ENCODE peak calls at places on chromosomes 13 and 19, in four cellular contexts. One of them, this sample, is unnamed. For H3K4me1, the result is how much of the 10 kb centered on the place peaks cover.

GRCh38 chr13:113996912-113997745 is 23.3 kb upstream of the C13orf46 start:
- DNase-seq in ovary: no peak
- DNase-seq in spleen: peak
- DNase-seq in CD8-positive, alpha-beta T cell: no peak
- DNase-seq in this sample: no peak

GRCh38 chr19:12778020-12778904 is 2.9 kb upstream of the HOOK2 start:
- DNase-seq in spleen: peak
- DNase-seq in ovary: peak
- DNase-seq in CD8-positive, alpha-beta T cell: peak
- DNase-seq in this sample: no peak

GRCh38 chr13:35855531-35856019 is 275.6 kb downstream of the DCLK1 start:
- DNase-seq in CD8-positive, alpha-beta T cell: no peak
- DNase-seq in spleen: no peak
- DNase-seq in ovary: no peak
- DNase-seq in this sample: no peak

GRCh38 chr13:53200498-53201453 is 172.2 kb downstream of the OLFM4 start:
- DNase-seq in CD8-positive, alpha-beta T cell: no peak
- DNase-seq in spleen: peak
- DNase-seq in ovary: no peak
- DNase-seq in this sample: no peak

GRCh38 chr19:58170860-58171259 is 12.0 kb upstream of the ZNF274 start:
- DNase-seq in ovary: no peak
- DNase-seq in spleen: no peak
- DNase-seq in CD8-positive, alpha-beta T cell: no peak
- DNase-seq in this sample: no peak

GRCh38 chr13:80131204-80131603 is 209.7 kb downstream of the SPRY2 start:
- DNase-seq in ovary: peak
- DNase-seq in spleen: no peak
- DNase-seq in CD8-positive, alpha-beta T cell: no peak
- DNase-seq in this sample: no peak

GRCh38 chr13:77925616-77926015 is 7.0 kb upstream of the EDNRB start:
- DNase-seq in spleen: no peak
- DNase-seq in CD8-positive, alpha-beta T cell: no peak
- DNase-seq in ovary: no peak
- DNase-seq in this sample: no peak

GRCh38 chr13:42364613-42365000 is 92.7 kb downstream of the AKAP11 start:
- DNase-seq in spleen: no peak
- DNase-seq in ovary: no peak
- DNase-seq in CD8-positive, alpha-beta T cell: no peak
- DNase-seq in this sample: no peak

GRCh38 chr13:43730642-43731041 is 56.1 kb downstream of the ENOX1 start:
- DNase-seq in spleen: no peak
- DNase-seq in CD8-positive, alpha-beta T cell: no peak
- DNase-seq in ovary: no peak
- DNase-seq in this sample: no peak

GRCh38 chr19:507286-508203 is at the start of gene TPGS1:
- DNase-seq in ovary: peak
- DNase-seq in CD8-positive, alpha-beta T cell: peak
- DNase-seq in spleen: peak
- DNase-seq in this sample: no peak

GRCh38 chr13:96958286-96958891 is 35.9 kb downstream of the OXGR1 start:
- DNase-seq in CD8-positive, alpha-beta T cell: no peak
- DNase-seq in spleen: no peak
- DNase-seq in ovary: no peak
- DNase-seq in this sample: no peak

GRCh38 chr19:29966594-29967249 is 24.7 kb downstream of the URI1 start:
- DNase-seq in CD8-positive, alpha-beta T cell: no peak
- DNase-seq in ovary: no peak
- DNase-seq in spleen: no peak
- DNase-seq in this sample: no peak

GRCh38 chr13:57270493-57270892 is 103.5 kb downstream of the PRR20E start:
- DNase-seq in spleen: no peak
- DNase-seq in ovary: no peak
- DNase-seq in CD8-positive, alpha-beta T cell: no peak
- DNase-seq in this sample: no peak

GRCh38 chr19:16222806-16223205 is 25.1 kb downstream of the AP1M1 start:
- DNase-seq in spleen: no peak
- DNase-seq in ovary: no peak
- DNase-seq in CD8-positive, alpha-beta T cell: no peak
- DNase-seq in this sample: no peak

GRCh38 chr13:99307247-99307646 is at the start of gene GPR183:
- DNase-seq in ovary: no peak
- DNase-seq in CD8-positive, alpha-beta T cell: no peak
- DNase-seq in spleen: no peak
- DNase-seq in this sample: no peak

GRCh38 chr13:99303863-99304521 is 3.2 kb downstream of the GPR183 start:
- DNase-seq in spleen: no peak
- DNase-seq in ovary: no peak
- DNase-seq in CD8-positive, alpha-beta T cell: peak
- DNase-seq in this sample: no peak

GRCh38 chr13:99304541-99304940 is 2.7 kb downstream of the GPR183 start:
- DNase-seq in spleen: no peak
- DNase-seq in ovary: no peak
- DNase-seq in CD8-positive, alpha-beta T cell: no peak
- DNase-seq in this sample: no peak

GRCh38 chr13:99307648-99308339 is 595 bp upstream of the GPR183 start:
- DNase-seq in spleen: no peak
- DNase-seq in ovary: no peak
- DNase-seq in CD8-positive, alpha-beta T cell: peak
- DNase-seq in this sample: peak

GRCh38 chr13:99305180-99305965 is 1.8 kb downstream of the GPR183 start:
- DNase-seq in spleen: no peak
- DNase-seq in ovary: no peak
- DNase-seq in CD8-positive, alpha-beta T cell: no peak
- DNase-seq in this sample: no peak
- H3K4me3 ChIP-seq in spleen: peak
- H3K4me3 ChIP-seq in ovary: no peak
- H3K4me3 ChIP-seq in CD8-positive, alpha-beta T cell: no peak
- H3K4me3 ChIP-seq in this sample: peak

DNA sequence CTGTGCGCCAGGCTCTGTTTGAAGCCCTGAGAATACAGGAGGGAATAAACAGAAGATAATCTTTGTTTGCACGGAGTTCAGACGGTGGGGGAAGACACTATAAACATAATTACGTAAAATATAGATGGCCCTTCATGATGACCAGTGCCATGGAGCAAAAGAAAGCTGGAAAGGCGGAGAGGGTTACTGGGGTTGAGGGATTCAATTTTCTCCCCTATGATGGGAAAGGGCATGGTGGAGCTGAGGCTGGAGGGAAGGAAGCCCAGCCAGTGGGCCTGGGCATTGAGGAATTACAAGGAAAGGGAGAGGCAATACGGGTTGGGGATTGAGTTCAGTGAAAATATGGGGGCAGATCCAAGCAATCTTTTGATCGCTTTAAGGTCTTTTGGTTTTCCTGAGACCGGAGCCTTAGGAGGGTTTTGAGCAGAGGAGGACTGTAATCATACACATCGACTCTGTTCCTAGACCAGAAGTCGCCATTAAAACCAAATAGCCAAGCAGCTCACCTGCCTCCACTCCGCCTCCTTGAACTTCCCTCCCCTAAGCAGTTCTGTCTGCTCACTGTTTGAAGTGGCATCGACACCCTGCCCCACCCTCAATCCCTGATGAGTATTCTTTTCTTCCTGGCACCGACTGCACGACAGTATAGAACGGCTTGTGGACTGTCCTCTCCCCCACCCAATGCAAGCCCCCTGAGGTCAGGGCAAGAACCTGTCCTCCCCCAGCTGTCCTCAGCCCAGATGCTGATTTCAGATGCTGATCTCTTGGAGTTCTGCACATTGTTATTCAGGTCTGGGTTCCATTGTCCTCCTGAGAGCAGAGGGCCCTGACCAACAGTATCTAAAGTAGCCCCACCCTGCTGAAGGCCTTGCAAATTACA is 813 bp upstream of the ZNF296 start:
- DNase-seq in ovary: no peak
- DNase-seq in CD8-positive, alpha-beta T cell: no peak
- DNase-seq in spleen: no peak
- DNase-seq in this sample: no peak
- H3K4me1 ChIP-seq in ovary: under half
- H3K4me1 ChIP-seq in CD8-positive, alpha-beta T cell: under half
- H3K4me1 ChIP-seq in spleen: under half
- H3K4me1 ChIP-seq in this sample: under half

GRCh38 chr19:2254052-2254872 is 2.0 kb downstream of the JSRP1 start:
- DNase-seq in ovary: no peak
- DNase-seq in spleen: no peak
- DNase-seq in CD8-positive, alpha-beta T cell: no peak
- DNase-seq in this sample: no peak

GRCh38 chr19:2259331-2259730 is 3.1 kb upstream of the JSRP1 start:
- DNase-seq in ovary: no peak
- DNase-seq in spleen: no peak
- DNase-seq in CD8-positive, alpha-beta T cell: no peak
- DNase-seq in this sample: no peak

GRCh38 chr19:2255112-2255845 is 938 bp downstream of the JSRP1 start:
- DNase-seq in ovary: no peak
- DNase-seq in spleen: no peak
- DNase-seq in CD8-positive, alpha-beta T cell: no peak
- DNase-seq in this sample: no peak

GRCh38 chr19:2253106-2254051 is 2.8 kb downstream of the JSRP1 start:
- DNase-seq in ovary: no peak
- DNase-seq in CD8-positive, alpha-beta T cell: peak
- DNase-seq in spleen: peak
- DNase-seq in this sample: peak

GRCh38 chr19:2255982-2256685 is at the start of gene JSRP1:
- DNase-seq in spleen: no peak
- DNase-seq in ovary: no peak
- DNase-seq in CD8-positive, alpha-beta T cell: no peak
- DNase-seq in this sample: no peak
- H3K4me3 ChIP-seq in spleen: no peak
- H3K4me3 ChIP-seq in ovary: no peak
- H3K4me3 ChIP-seq in CD8-positive, alpha-beta T cell: no peak
- H3K4me3 ChIP-seq in this sample: no peak

GRCh38 chr13:51243832-51244231 is 21.6 kb downstream of the FAM124A start:
- DNase-seq in CD8-positive, alpha-beta T cell: no peak
- DNase-seq in ovary: no peak
- DNase-seq in spleen: no peak
- DNase-seq in this sample: no peak

GRCh38 chr13:51246411-51247298 is 24.5 kb downstream of the FAM124A start:
- DNase-seq in spleen: no peak
- DNase-seq in CD8-positive, alpha-beta T cell: no peak
- DNase-seq in ovary: no peak
- DNase-seq in this sample: no peak

GRCh38 chr13:51246005-51246404 is 23.8 kb downstream of the FAM124A start:
- DNase-seq in spleen: no peak
- DNase-seq in ovary: no peak
- DNase-seq in CD8-positive, alpha-beta T cell: no peak
- DNase-seq in this sample: no peak

GRCh38 chr13:51244637-51245405 is 22.6 kb downstream of the FAM124A start:
- DNase-seq in ovary: no peak
- DNase-seq in spleen: no peak
- DNase-seq in CD8-positive, alpha-beta T cell: no peak
- DNase-seq in this sample: no peak

GRCh38 chr13:51245583-51245982 is 23.4 kb downstream of the FAM124A start:
- DNase-seq in ovary: no peak
- DNase-seq in spleen: no peak
- DNase-seq in CD8-positive, alpha-beta T cell: no peak
- DNase-seq in this sample: no peak
- H3K4me1 ChIP-seq in ovary: under half
- H3K4me1 ChIP-seq in spleen: under half
- H3K4me1 ChIP-seq in CD8-positive, alpha-beta T cell: under half
- H3K4me1 ChIP-seq in this sample: under half

GRCh38 chr13:98482476-98483444 is 94.1 kb downstream of the STK24 start:
- DNase-seq in spleen: no peak
- DNase-seq in CD8-positive, alpha-beta T cell: no peak
- DNase-seq in ovary: peak
- DNase-seq in this sample: no peak
- H3K4me3 ChIP-seq in spleen: no peak
- H3K4me3 ChIP-seq in CD8-positive, alpha-beta T cell: no peak
- H3K4me3 ChIP-seq in ovary: no peak
- H3K4me3 ChIP-seq in this sample: no peak

GRCh38 chr13:75299913-75300862 is 181.8 kb downstream of the TBC1D4 start:
- DNase-seq in spleen: no peak
- DNase-seq in CD8-positive, alpha-beta T cell: no peak
- DNase-seq in ovary: no peak
- DNase-seq in this sample: no peak

GRCh38 chr13:75305057-75305456 is 176.9 kb downstream of the TBC1D4 start:
- DNase-seq in ovary: peak
- DNase-seq in CD8-positive, alpha-beta T cell: no peak
- DNase-seq in spleen: no peak
- DNase-seq in this sample: no peak

GRCh38 chr13:75299206-75299605 is 182.8 kb downstream of the TBC1D4 start:
- DNase-seq in CD8-positive, alpha-beta T cell: no peak
- DNase-seq in ovary: no peak
- DNase-seq in spleen: no peak
- DNase-seq in this sample: no peak

GRCh38 chr13:75303295-75303694 is 178.7 kb downstream of the TBC1D4 start:
- DNase-seq in ovary: no peak
- DNase-seq in spleen: no peak
- DNase-seq in CD8-positive, alpha-beta T cell: no peak
- DNase-seq in this sample: no peak

DNA sequence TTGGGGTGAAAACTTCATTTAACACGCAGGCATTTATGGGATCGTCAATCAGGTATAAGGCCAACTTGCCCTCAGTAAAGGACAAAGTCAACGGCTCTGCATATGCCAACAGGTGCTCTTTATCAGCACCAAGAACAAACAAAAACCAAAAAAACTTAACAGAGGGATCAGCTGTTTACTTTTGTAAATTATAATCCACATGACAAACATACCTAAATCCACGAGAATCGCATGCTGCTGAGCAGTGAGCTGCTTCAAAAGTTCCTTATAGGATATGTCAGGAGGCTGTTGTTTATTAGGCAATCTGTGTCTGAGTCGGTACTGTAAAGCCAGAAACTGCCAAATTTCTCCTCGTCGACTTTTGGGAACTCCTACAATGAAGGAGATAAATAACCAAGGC is 179.9 kb downstream of the TBC1D4 start:
- DNase-seq in CD8-positive, alpha-beta T cell: no peak
- DNase-seq in spleen: no peak
- DNase-seq in ovary: no peak
- DNase-seq in this sample: no peak
- H3K4me1 ChIP-seq in CD8-positive, alpha-beta T cell: under half
- H3K4me1 ChIP-seq in spleen: under half
- H3K4me1 ChIP-seq in ovary: under half
- H3K4me1 ChIP-seq in this sample: under half